ENCODE peak calls at places on chromosomes 5 and 9, in nine cellular contexts. N, E, M, T, L, Z, O, K and H are unnamed samples.

GRCh38 chr5:176788931-176789872 is 21.2 kb upstream of the UNC5A start:
- DNase-seq in K (no peak), N (no peak), Z (no peak), M (no peak), T (no peak), L (no peak), O (no peak), E (no peak), H (no peak)

GRCh38 chr5:80246995-80247729 is 8.7 kb downstream of the SERINC5 start:
- DNase-seq in N (peak; percentile 50), T (peak; percentile 91), L (no peak), O (no peak), Z (peak; percentile 94), E (peak; percentile 86), K (peak; percentile 94), M (no peak), H (peak; percentile 91)

GRCh38 chr5:176716320-176716719 is 69.0 kb downstream of the TSPAN17 start:
- DNase-seq in K (peak; percentile 75), E (peak; percentile 68), N (no peak), L (no peak), T (peak; percentile 81), M (no peak), O (no peak), Z (peak; percentile 87), H (peak; percentile 45)

GRCh38 chr5:74621492-74621891 is 19.0 kb downstream of the ENC1 start:
- DNase-seq in O (no peak), M (no peak), L (no peak), N (no peak), Z (no peak), T (no peak), K (no peak), E (no peak), H (no peak)

GRCh38 chr9:91770229-91770628 is 179.8 kb downstream of the ROR2 start:
- DNase-seq in N (no peak), K (no peak), L (no peak), O (no peak), M (no peak), E (no peak), T (no peak), Z (no peak), H (no peak)

GRCh38 chr9:90860382-90860781 is 58.8 kb downstream of the SYK start:
- DNase-seq in N (no peak), O (no peak), E (no peak), M (no peak), Z (no peak), L (no peak), K (no peak), T (no peak), H (no peak)

GRCh38 chr9:72305102-72305546 is 59.9 kb downstream of the ZFAND5 start:
- DNase-seq in T (peak; percentile 83), M (peak; percentile 78), E (peak; percentile 69), O (peak; percentile 72), L (no peak), K (peak; percentile 96), N (peak; percentile 79), Z (peak; percentile 56), H (no peak)

GRCh38 chr5:56330806-56331205 is 97.7 kb upstream of the ANKRD55 start:
- DNase-seq in M (no peak), L (no peak), E (no peak), O (no peak), N (peak; percentile 50), Z (no peak), K (no peak), T (no peak), H (no peak)

DNA sequence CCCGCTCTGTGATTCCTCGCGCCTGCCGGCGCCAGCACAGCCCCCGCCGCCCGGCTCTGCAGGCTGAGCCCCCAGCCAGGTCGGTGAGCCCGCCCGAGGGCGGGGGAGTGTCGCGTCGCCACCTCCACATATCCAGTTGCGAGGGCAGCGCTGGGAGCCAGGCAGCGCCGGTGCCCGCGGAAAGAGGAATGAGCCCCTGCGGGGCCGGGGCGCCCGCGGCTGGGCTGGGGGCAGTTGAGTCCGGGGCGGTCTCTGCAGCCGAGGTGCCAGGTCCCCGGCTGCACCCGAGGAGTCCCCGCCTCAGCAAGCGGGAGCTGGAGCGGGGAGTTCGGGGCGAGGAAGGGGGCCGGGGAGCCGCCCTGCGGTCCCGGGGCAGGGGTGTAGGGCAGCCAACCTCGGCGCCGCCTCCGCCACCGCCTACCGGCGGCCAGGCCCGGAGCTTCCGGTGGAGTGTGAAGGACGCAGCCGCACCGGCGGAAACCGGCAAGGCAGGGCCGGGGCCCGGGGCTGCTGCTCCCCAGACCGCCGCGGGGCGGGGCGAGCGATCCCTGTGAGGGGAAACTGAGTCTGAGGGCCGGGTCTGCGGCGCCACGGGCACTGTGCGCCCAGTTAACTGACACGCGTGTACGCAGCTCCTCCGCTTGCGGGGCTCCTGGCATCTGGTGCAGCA is 2.3 kb upstream of the TRAF1 start:
- DNase-seq in T (peak; percentile 67), L (peak; percentile 85), Z (peak; percentile 80), K (peak; percentile 45), N (peak; percentile 86), O (peak; percentile 79), E (peak; percentile 42), M (peak; percentile 37), H (peak; percentile 48)
- TF ChIP-seq CTCF in T (peak; percentile 19), L (no peak), Z (no peak), K (no peak), N (no peak), O (no peak), E (no peak), M (no peak), H (no peak)

DNA sequence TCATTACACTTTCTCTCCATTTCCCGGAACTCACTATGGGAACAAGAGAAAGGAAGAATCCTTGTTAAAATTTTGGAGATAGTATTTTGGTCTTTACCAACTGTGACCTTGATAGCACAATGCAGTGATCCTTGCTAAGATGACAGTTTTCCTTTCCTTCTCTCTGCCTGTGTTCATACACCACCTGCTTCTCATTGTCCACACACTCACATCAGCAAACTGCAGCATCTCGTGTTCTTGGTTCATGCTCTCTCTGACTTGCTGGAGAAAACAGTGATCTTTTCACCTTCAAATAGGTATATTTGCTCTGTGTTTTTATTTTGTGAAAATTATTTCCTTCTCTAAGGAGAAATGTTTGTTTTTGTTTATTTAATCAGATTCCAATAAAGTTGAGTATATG is 336.9 kb upstream of the CLINT1 start:
- DNase-seq in M (no peak), K (no peak), T (no peak), L (no peak), E (no peak), O (no peak), N (no peak), Z (no peak), H (no peak)
- H3K4me3 ChIP-seq in M (no peak overlapping the region), K (no peak overlapping the region), T (no peak overlapping the region), L (no peak overlapping the region), E (no peak overlapping the region), O (no peak overlapping the region), N (no peak overlapping the region), Z (no peak overlapping the region), H (no peak overlapping the region)

GRCh38 chr5:82388186-82388585 is 110.0 kb upstream of the RPS23 start:
- DNase-seq in K (peak; percentile 58), E (peak; percentile 65), M (no peak), O (no peak), Z (peak; percentile 29), T (peak; percentile 88), L (no peak), N (no peak), H (peak; percentile 83)
- TF ChIP-seq CTCF in K (no peak), E (no peak), M (no peak), O (no peak), Z (no peak), T (no peak), L (no peak), N (no peak), H (no peak)

DNA sequence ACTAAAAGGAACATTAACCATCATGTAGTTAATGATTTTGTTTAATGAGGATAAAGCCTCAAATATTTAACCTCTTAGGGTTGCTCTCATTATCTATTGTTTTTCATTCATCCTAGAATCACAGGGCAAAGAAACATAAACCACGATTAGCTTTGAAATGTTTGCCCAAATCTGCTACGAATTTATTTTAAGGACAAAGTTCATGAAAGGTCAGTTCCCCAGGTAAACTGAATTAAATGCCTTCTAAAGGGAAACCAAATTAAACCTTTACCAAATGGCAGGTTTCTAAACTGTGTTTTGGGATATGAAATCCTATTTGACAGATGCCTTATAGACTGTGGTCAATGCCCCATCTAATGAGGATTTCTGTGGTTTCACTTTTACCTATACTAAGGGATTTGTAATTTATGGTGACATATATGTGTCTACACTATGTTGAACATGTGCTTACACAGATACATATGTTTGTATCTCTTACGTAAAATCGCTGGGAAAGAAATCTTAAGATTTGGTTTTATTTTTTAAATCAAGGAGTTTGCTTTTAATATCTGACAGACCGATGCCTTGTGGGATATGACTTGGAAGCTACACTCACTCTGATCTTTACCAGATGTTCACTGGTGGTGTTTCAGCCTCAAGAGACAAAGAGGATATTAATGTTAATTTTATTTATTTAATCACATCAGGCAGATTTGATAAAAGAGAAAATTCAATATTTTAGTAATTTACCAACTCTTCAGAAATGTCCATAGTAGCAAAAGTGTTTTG is 188.5 kb downstream of the GLIS3 start:
- DNase-seq in Z (peak; percentile 74), L (no peak), N (no peak), T (no peak), E (no peak), O (no peak), K (peak; percentile 56), M (no peak), H (no peak)
- H3K4me3 ChIP-seq in Z (peak overlapping the region; percentile 47), L (no peak overlapping the region), N (no peak overlapping the region), T (no peak overlapping the region), E (no peak overlapping the region), O (no peak overlapping the region), K (no peak overlapping the region), M (no peak overlapping the region), H (no peak overlapping the region)

GRCh38 chr5:41542183-41542582 is 31.8 kb upstream of the PLCXD3 start:
- DNase-seq in M (no peak), E (peak; percentile 30), O (no peak), L (no peak), T (peak; percentile 33), Z (no peak), N (peak; percentile 62), K (no peak), H (no peak)

GRCh38 chr5:41537581-41537980 is 27.2 kb upstream of the PLCXD3 start:
- DNase-seq in E (no peak), L (no peak), N (no peak), Z (no peak), M (no peak), K (peak; percentile 10), O (no peak), T (no peak), H (no peak)

GRCh38 chr5:41539454-41539853 is 29.1 kb upstream of the PLCXD3 start:
- DNase-seq in N (no peak), L (no peak), Z (no peak), M (no peak), T (peak; percentile 40), O (no peak), E (peak; percentile 18), K (no peak), H (no peak)
- TF ChIP-seq CTCF in N (no peak), L (no peak), Z (no peak), M (no peak), T (no peak), O (no peak), E (no peak), K (no peak), H (no peak)

DNA sequence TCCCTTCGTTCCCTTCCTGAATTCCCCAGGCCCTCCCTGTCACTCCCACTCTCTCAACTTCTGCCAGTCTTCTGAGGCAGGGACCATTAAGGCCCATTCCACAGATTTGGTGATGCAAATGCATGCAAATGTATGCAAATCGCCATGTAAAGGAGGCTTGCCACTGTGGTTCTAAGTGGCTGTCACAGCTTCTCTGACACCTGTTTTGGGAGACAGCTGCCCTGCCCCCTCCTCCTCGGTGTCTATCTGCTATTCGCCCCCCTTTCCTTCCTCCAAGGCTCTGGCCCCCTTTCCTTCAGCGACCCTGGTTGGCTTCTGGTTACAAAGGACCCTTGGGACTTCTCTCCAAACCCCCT is 10.5 kb upstream of the ARAP3 start:
- DNase-seq in E (no peak), M (no peak), O (no peak), L (no peak), Z (no peak), K (no peak), N (no peak), T (no peak), H (no peak)
- H3K4me3 ChIP-seq in E (peak overlapping the region; percentile 55), M (peak overlapping the region; percentile 28), O (no peak overlapping the region), L (peak overlapping the region; percentile 53), Z (peak overlapping the region; percentile 57), K (peak overlapping the region; percentile 35), N (peak overlapping the region; percentile 34), T (peak overlapping the region; percentile 17), H (peak overlapping the region; percentile 36)